ENCODE peak calls at places on chromosome 9, in nine cellular contexts. Z is SJSA1, C is lung, L is pancreas, G is choroid plexus epithelial cell, E is tibial nerve, P is breast epithelium, S is brain microvascular endothelial cell, I is bronchial epithelial cell. O is an unnamed sample.

GRCh38 chr9:113350937-113351336 is 1.6 kb downstream of the BSPRY start:
- DNase-seq in Z (no peak), C (no peak), L (no peak), G (no peak), E (no peak), P (no peak), S (no peak), I (no peak), O (no peak)

GRCh38 chr9:121985792-121986494 is 107.2 kb downstream of the TTLL11 start:
- DNase-seq in Z (no peak), C (no peak), L (no peak), G (no peak), E (peak), P (no peak), S (no peak), I (no peak), O (no peak)

GRCh38 chr9:9973062-9973461 is 639.7 kb downstream of the PTPRD start:
- DNase-seq in Z (no peak), C (no peak), L (no peak), G (no peak), E (no peak), P (no peak), S (no peak), I (no peak), O (no peak)

GRCh38 chr9:87119328-87119881 is 172.1 kb upstream of the GAS1 start:
- DNase-seq in Z (no peak), C (peak), L (peak), G (peak), E (no peak), P (peak), S (peak), I (peak), O (peak)

GRCh38 chr9:122923947-122924346 is 7.4 kb downstream of the ZBTB26 start:
- DNase-seq in Z (no peak), C (no peak), L (no peak), G (no peak), E (no peak), P (no peak), S (no peak), I (no peak), O (no peak)

GRCh38 chr9:89738137-89738932 is 133.5 kb downstream of the GADD45G start:
- DNase-seq in Z (no peak), C (no peak), L (no peak), G (no peak), E (no peak), P (no peak), S (no peak), I (no peak), O (no peak)

GRCh38 chr9:134619983-134620612 is 21.5 kb upstream of the COL5A1 start:
- DNase-seq in Z (peak), C (no peak), L (no peak), G (no peak), E (peak), P (no peak), S (no peak), I (no peak), O (no peak)

GRCh38 chr9:18149457-18150011 is 324.4 kb upstream of the ADAMTSL1 start:
- DNase-seq in Z (no peak), C (no peak), L (no peak), G (peak), E (no peak), P (no peak), S (no peak), I (no peak), O (no peak)

GRCh38 chr9:70407081-70407503 is 7.4 kb downstream of the KLF9 start:
- DNase-seq in Z (peak), C (no peak), L (no peak), G (peak), E (no peak), P (no peak), S (peak), I (peak), O (peak)

GRCh38 chr9:27453860-27454553 is 70.1 kb upstream of the IFNK start:
- DNase-seq in Z (no peak), C (no peak), L (no peak), G (no peak), E (no peak), P (no peak), S (no peak), I (peak), O (no peak)

GRCh38 chr9:4661165-4662095 is 664 bp upstream of the PLPP6 start:
- DNase-seq in Z (no peak), C (no peak), L (no peak), G (peak), E (no peak), P (no peak), S (no peak), I (peak), O (no peak)

GRCh38 chr9:124216474-124217176 is 41.1 kb upstream of the NEK6 start:
- DNase-seq in Z (no peak), C (peak), L (no peak), G (no peak), E (no peak), P (no peak), S (no peak), I (no peak), O (no peak)
- H3K4me3 ChIP-seq in Z (no peak), C (no peak), L (no peak), G (no peak), E (no peak), P (no peak), S (no peak), I (no peak), O (no peak)

GRCh38 chr9:38227656-38228055 is 158.6 kb upstream of the SHB start:
- DNase-seq in Z (peak), C (no peak), L (no peak), G (peak), E (no peak), P (peak), S (peak), I (peak), O (no peak)

GRCh38 chr9:38228331-38229122 is 159.5 kb upstream of the SHB start:
- DNase-seq in Z (no peak), C (no peak), L (no peak), G (no peak), E (no peak), P (no peak), S (no peak), I (peak), O (no peak)

GRCh38 chr9:38226491-38226951 is 157.5 kb upstream of the SHB start:
- DNase-seq in Z (peak), C (no peak), L (no peak), G (peak), E (no peak), P (no peak), S (no peak), I (no peak), O (no peak)

GRCh38 chr9:38224941-38225340 is 155.9 kb upstream of the SHB start:
- DNase-seq in Z (no peak), C (no peak), L (no peak), G (no peak), E (no peak), P (no peak), S (no peak), I (no peak), O (no peak)

GRCh38 chr9:38227061-38227540 is 158.1 kb upstream of the SHB start:
- DNase-seq in Z (peak), C (peak), L (peak), G (peak), E (no peak), P (peak), S (peak), I (peak), O (peak)
- H3K4me3 ChIP-seq in Z (peak), C (no peak), L (no peak), G (peak), E (no peak), P (no peak), S (peak), I (no peak), O (peak)

GRCh38 chr9:91302831-91303230 is 58.9 kb downstream of the AUH start:
- DNase-seq in Z (no peak), C (no peak), L (no peak), G (peak), E (no peak), P (no peak), S (peak), I (peak), O (peak)
- H3K4me3 ChIP-seq in Z (no peak), C (no peak), L (no peak), G (no peak), E (no peak), P (no peak), S (no peak), I (no peak), O (no peak)

GRCh38 chr9:76403352-76403751 is 9.1 kb upstream of the RFK start:
- DNase-seq in Z (no peak), C (no peak), L (no peak), G (peak), E (no peak), P (no peak), S (peak), I (peak), O (peak)
- H3K4me3 ChIP-seq in Z (no peak), C (no peak), L (no peak), G (no peak), E (no peak), P (no peak), S (no peak), I (no peak), O (no peak)

GRCh38 chr9:92807031-92807756 is 42.6 kb upstream of the BICD2 start:
- DNase-seq in Z (no peak), C (no peak), L (no peak), G (no peak), E (no peak), P (no peak), S (no peak), I (no peak), O (no peak)

GRCh38 chr9:92804727-92805126 is 40.1 kb upstream of the BICD2 start:
- DNase-seq in Z (no peak), C (peak), L (no peak), G (no peak), E (no peak), P (no peak), S (no peak), I (no peak), O (no peak)

GRCh38 chr9:92807757-92808725 is 43.4 kb upstream of the BICD2 start:
- DNase-seq in Z (no peak), C (no peak), L (peak), G (no peak), E (no peak), P (no peak), S (no peak), I (no peak), O (no peak)

GRCh38 chr9:92808726-92809451 is 44.3 kb upstream of the BICD2 start:
- DNase-seq in Z (peak), C (peak), L (peak), G (peak), E (no peak), P (peak), S (peak), I (peak), O (peak)
- H3K4me3 ChIP-seq in Z (no peak), C (no peak), L (no peak), G (no peak), E (peak), P (no peak), S (peak), I (peak), O (peak)

DNA sequence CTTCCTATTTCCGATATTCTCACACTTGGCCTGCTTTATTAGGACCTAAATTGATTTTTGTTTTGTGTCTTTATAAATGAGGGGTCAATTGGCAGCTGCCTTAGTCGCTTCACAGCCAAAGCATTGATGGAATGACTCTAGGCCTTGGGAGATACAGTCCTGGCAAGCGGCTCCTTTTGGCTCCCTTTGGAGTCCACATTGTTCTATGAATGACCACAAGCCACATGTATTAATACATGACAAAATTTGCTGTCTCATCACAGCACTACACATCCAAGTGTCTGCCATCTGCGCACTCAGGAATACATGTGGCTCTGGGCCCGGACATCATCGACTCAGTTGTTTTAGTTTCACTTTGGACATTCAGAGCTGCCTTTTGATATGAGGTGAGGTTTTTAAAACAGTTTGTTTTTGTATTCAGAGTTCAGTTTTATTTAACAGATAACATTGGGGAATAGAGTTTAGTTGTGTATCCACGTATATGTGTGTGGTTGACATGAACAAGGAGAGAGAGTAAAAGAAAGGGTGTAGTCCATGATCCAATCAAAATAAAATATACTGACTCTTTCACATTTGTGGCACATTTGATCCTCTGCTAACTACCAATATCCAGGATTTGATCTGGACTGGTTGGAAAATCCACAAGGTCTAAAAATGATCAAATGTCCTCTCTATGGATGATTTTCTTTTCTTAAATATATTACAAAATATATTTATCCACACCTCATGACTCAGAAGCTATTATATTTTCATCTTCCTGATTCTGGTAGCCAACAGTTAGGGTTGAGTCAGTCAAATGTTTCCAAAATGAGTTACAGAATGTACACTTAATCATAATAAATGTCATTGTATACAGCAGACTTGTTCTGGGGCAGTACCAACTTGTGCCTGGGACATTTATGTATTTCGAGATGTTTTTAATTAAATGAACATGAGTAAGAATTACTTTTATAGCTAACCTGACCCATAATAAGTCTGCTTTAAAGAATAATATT is 114.0 kb upstream of the MTAP start:
- DNase-seq in Z (peak), C (no peak), L (no peak), G (peak), E (no peak), P (peak), S (peak), I (peak), O (peak)
- H3K4me3 ChIP-seq in Z (peak), C (no peak), L (no peak), G (no peak), E (peak), P (peak), S (peak), I (no peak), O (peak)

DNA sequence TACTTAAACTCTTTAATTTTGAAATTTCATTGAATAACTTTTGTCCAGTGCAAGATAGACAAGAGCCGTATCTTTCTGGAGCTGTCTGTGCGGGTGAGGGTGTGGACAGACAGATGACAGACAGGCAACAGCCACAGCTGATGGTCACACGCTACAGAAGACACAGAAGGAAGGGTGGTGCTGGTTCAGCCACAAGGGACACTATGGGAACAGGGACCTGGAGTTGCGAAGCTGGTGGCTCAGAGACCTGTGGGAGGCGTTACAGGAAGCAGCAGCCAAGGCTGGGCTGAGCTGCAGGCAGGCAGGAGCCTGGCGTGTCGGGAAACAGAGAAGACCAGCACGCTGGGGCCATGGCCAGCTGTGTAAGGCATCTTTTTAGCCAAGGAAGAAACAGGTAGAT is 104.4 kb downstream of the WNK2 start:
- DNase-seq in Z (no peak), C (no peak), L (no peak), G (no peak), E (no peak), P (peak), S (no peak), I (no peak), O (no peak)
- H3K4me3 ChIP-seq in Z (no peak), C (no peak), L (no peak), G (no peak), E (no peak), P (no peak), S (no peak), I (no peak), O (no peak)

DNA sequence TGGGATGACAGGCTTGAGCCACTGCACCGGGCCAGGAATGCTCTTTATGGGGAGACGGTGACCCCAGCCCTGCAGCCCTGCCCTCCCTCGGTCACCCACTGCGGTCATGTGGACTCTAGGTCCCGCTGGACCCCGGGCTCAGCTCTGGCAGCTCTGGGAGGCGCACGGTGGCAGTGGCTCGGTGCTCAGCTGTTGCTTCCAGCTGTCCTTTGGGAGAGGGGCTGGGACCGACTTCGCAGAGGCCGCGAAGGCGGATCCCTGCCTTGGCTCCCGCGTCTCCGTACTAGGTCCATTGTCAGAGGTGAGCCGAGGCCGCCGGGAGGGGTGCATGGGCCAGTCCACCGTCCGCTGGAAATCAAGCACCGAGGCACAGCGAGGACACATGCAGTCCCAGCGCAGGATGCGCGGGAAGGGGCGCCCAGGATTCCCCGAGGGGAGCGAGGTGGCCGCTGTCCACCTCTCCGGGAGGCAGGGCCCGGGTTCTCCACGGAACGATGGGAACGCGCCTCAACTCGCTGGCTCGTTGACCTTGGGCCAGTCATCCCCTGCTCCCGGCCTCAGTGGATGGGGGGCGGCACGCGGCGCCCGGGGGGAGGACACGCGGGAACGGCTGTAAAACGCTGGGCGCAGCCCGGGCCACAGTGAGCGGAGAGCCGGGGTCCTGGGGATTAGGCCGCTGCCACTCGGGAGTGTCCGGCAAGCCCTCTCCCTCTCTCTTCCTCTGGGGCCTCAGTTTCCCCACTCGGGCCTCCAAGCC is 734 bp downstream of the GBGT1 start:
- DNase-seq in Z (no peak), C (no peak), L (peak), G (no peak), E (no peak), P (no peak), S (no peak), I (no peak), O (no peak)
- H3K4me3 ChIP-seq in Z (peak), C (peak), L (peak), G (peak), E (peak), P (peak), S (peak), I (peak), O (peak)